ENCODE peak calls at places on chromosome 20, in eight cellular contexts. A is effector memory CD8-positive, alpha-beta T cell; Q is NCI-H510A treated with DMSO at 0.1 percent for 48 hours; W is Jurkat, Clone E6-1; Y is lung microvascular endothelial cell; C is ELR; V is H4; K is CD4-positive, CD25-positive, alpha-beta regulatory T cell. Z is an unnamed sample.
A peak's percentile ranks its signal among the peaks of the same experiment; 100 is the strongest.

GRCh38 chr20:39326050-39326449 is 363.9 kb downstream of the DHX35 start:
- DNase-seq in W (no peak), C (no peak), K (no peak), A (no peak), Y (no peak), Q (no peak), V (no peak), Z (no peak)

GRCh38 chr20:47720636-47721427 is 64.4 kb downstream of the SULF2 start:
- DNase-seq in A (no peak), Y (peak; percentile 48), C (no peak), V (no peak), Q (no peak), K (no peak), W (no peak), Z (no peak)

GRCh38 chr20:45779011-45779915 is 12.4 kb downstream of the WFDC3 start:
- DNase-seq in C (peak; percentile 100), K (no peak), Q (no peak), Y (peak; percentile 20), W (no peak), A (no peak), V (peak; percentile 99), Z (no peak)

GRCh38 chr20:25019381-25020155 is 27.0 kb upstream of the APMAP start:
- DNase-seq in V (no peak), K (no peak), A (no peak), Y (no peak), Q (no peak), W (no peak), C (no peak), Z (no peak)

GRCh38 chr20:57756213-57756612 is 46.4 kb upstream of the PMEPA1 start:
- DNase-seq in Y (no peak), K (no peak), Q (no peak), W (no peak), A (no peak), V (no peak), C (no peak), Z (no peak)

GRCh38 chr20:51318058-51318960 is 224.2 kb downstream of the NFATC2 start:
- DNase-seq in Q (no peak), W (peak; percentile 7), Y (peak; percentile 66), V (no peak), K (no peak), C (peak; percentile 60), A (peak; percentile 38), Z (peak; percentile 55)

GRCh38 chr20:8304124-8304800 is 172.2 kb downstream of the PLCB1 start:
- DNase-seq in A (no peak), W (no peak), Y (no peak), K (no peak), C (no peak), V (no peak), Q (no peak), Z (peak; percentile 63)

GRCh38 chr20:53872561-53873248 is 197.7 kb downstream of the BCAS1 start:
- DNase-seq in K (peak; percentile 7), W (peak; percentile 93), Q (no peak), Y (peak; percentile 48), V (peak; percentile 62), A (peak; percentile 45), C (peak; percentile 35), Z (no peak)

GRCh38 chr20:13322621-13323020 is 101.5 kb downstream of the ISM1 start:
- DNase-seq in K (no peak), Y (no peak), C (no peak), A (no peak), W (peak; percentile 8), Q (no peak), V (no peak), Z (no peak)

Z was measured in NCI-H146.